ENCODE peak calls at places on chromosomes 2 and 18, in eight cellular contexts. P is adrenal gland; Y is keratinocyte; H is lung; X is body of pancreas; R is tibial nerve; Q is ovary; U is CD4-positive, CD25-positive, alpha-beta regulatory T cell. I is an unnamed sample. For H3K36me3, the result is how much of the 10 kb centered on the place peaks cover.

GRCh38 chr2:39736593-39736992 is 42.5 kb downstream of the THUMPD2 start:
- DNase-seq in P (no peak), Y (no peak), H (no peak), X (no peak), R (no peak), Q (no peak), U (no peak), I (no peak)

GRCh38 chr2:2222931-2223330 is 108.1 kb downstream of the MYT1L start:
- DNase-seq in P (no peak), Y (no peak), H (no peak), X (no peak), R (no peak), Q (no peak), U (peak), I (no peak)

GRCh38 chr18:75287006-75287405 is 76.4 kb downstream of the TSHZ1 start:
- DNase-seq in P (no peak), Y (no peak), H (no peak), X (no peak), R (no peak), Q (no peak), U (no peak), I (no peak)

GRCh38 chr2:101096619-101097142 is 54.5 kb downstream of the TBC1D8 start:
- DNase-seq in P (no peak), Y (no peak), H (no peak), X (no peak), R (no peak), Q (no peak), U (no peak), I (no peak)

GRCh38 chr18:23982154-23983071 is 32.1 kb upstream of the TTC39C start:
- DNase-seq in P (peak), Y (no peak), H (no peak), X (peak), R (no peak), Q (peak), U (no peak), I (peak)

GRCh38 chr18:24176727-24177416 is 38.0 kb downstream of the CABYR start:
- DNase-seq in P (peak), Y (peak), H (peak), X (peak), R (peak), Q (peak), U (peak), I (peak)

GRCh38 chr2:1590611-1591460 is 153.5 kb downstream of the PXDN start:
- DNase-seq in P (no peak), Y (no peak), H (no peak), X (no peak), R (no peak), Q (peak), U (no peak), I (no peak)

GRCh38 chr18:78390348-78390929 is 589.2 kb upstream of the SALL3 start:
- DNase-seq in P (no peak), Y (no peak), H (no peak), X (no peak), R (no peak), Q (no peak), U (no peak), I (no peak)

GRCh38 chr2:240523451-240524281 is 34.1 kb downstream of the ANKMY1 start:
- DNase-seq in P (no peak), Y (no peak), H (no peak), X (no peak), R (no peak), Q (no peak), U (no peak), I (no peak)

GRCh38 chr2:174145827-174146226 is 102.5 kb downstream of the OLA1 start:
- DNase-seq in P (no peak), Y (no peak), H (no peak), X (no peak), R (no peak), Q (no peak), U (peak), I (no peak)

GRCh38 chr18:49757513-49758262 is 55.6 kb downstream of the ACAA2 start:
- DNase-seq in P (no peak), Y (no peak), H (no peak), X (no peak), R (no peak), Q (no peak), U (no peak), I (peak)

GRCh38 chr2:132384491-132385186 is 32.0 kb upstream of the GPR39 start:
- DNase-seq in P (no peak), Y (no peak), H (no peak), X (no peak), R (no peak), Q (no peak), U (no peak), I (no peak)

GRCh38 chr2:9983413-9984216 is 32.1 kb downstream of the GRHL1 start:
- DNase-seq in P (no peak), Y (no peak), H (no peak), X (no peak), R (no peak), Q (no peak), U (no peak), I (no peak)

GRCh38 chr2:191521608-191522208 is 156.2 kb upstream of the NABP1 start:
- DNase-seq in P (no peak), Y (no peak), H (no peak), X (no peak), R (no peak), Q (no peak), U (peak), I (no peak)

GRCh38 chr2:65612654-65613053 is 180.3 kb upstream of the SPRED2 start:
- DNase-seq in P (no peak), Y (peak), H (no peak), X (no peak), R (no peak), Q (no peak), U (no peak), I (no peak)

GRCh38 chr2:23385351-23385747 is 370 bp downstream of the KLHL29 start:
- DNase-seq in P (peak), Y (no peak), H (no peak), X (peak), R (no peak), Q (peak), U (no peak), I (no peak)

GRCh38 chr2:219501441-219501840 is 2.8 kb downstream of the GMPPA start:
- DNase-seq in P (no peak), Y (no peak), H (no peak), X (no peak), R (no peak), Q (no peak), U (no peak), I (no peak)

GRCh38 chr2:170782673-170783072 is 12.5 kb downstream of the ERICH2 start:
- DNase-seq in P (no peak), Y (no peak), H (no peak), X (no peak), R (no peak), Q (no peak), U (no peak), I (no peak)

GRCh38 chr18:23936371-23936958 is 78.1 kb upstream of the TTC39C start:
- DNase-seq in P (no peak), Y (no peak), H (no peak), X (no peak), R (no peak), Q (no peak), U (no peak), I (no peak)

DNA sequence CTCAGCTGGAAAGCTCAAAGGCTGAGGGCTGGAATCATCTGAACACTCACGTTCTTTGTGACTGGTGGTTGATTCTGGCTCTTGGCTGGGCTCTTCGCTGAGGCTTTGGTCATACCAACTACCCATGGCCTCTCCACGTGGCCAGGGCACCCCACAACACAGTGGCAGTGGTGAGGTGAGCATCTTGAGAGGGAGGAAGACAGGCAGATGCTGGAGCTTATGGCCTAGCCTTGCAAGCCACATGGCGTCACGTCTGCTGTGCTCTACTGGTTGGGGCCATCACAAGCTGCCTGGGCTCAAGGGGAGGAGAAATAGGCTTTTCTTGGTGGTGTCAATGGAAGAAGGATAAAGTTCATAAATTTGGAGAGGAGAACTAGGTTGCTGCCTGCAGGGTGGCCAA is 19.6 kb downstream of the LPIN1 start:
- DNase-seq in P (no peak), Y (no peak), H (no peak), X (no peak), R (no peak), Q (no peak), U (no peak), I (no peak)
- H3K36me3 ChIP-seq in P (under half), Y (under half), H (under half), X (under half), R (under half), Q (under half), U (half or more), I (under half)

DNA sequence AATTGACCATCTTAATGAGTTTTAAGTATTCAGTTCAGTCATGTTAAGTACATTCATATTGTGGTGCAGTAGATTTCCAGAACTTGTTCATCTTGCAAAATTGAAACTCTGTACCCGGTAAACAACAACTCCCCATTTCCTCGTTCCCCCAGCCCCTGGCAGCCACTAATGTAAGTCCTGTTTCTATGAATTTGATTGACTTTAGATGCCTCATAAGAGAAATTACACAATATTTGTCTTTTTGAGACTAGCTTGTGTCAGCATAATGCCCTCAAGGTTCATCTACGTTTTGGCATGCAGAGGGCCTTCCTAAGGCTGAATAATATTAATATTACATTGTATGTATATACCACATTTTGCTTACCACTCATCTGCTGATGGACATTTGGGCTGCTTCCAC is 30.9 kb downstream of the METTL21A start:
- DNase-seq in P (no peak), Y (no peak), H (no peak), X (no peak), R (no peak), Q (no peak), U (peak), I (no peak)
- H3K36me3 ChIP-seq in P (under half), Y (under half), H (under half), X (under half), R (under half), Q (under half), U (half or more), I (under half)

DNA sequence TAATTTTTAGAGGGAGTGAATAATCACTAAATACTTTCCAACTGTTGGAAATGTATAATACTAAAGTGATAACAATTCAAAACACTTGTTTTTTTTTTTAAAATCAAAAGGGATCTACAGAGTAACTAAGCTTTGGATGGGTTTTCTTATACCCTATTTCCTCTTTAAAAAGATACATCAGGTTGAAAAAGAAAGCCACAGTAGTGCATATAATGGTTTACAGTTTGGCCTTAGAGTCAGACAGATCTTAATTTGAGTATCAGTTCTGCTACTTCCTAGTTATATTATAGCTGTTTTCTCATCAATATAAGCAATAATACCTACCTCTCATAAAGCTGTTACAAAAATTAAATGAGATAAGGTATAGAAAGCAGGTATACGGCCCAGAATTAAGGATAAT is 28.5 kb downstream of the PSME4 start:
- DNase-seq in P (no peak), Y (no peak), H (no peak), X (no peak), R (no peak), Q (no peak), U (no peak), I (no peak)
- H3K36me3 ChIP-seq in P (under half), Y (under half), H (under half), X (under half), R (under half), Q (under half), U (half or more), I (under half)

GRCh38 chr2:131122496-131122895 is 17.4 kb downstream of the PLEKHB2 start:
- DNase-seq in P (no peak), Y (no peak), H (no peak), X (no peak), R (no peak), Q (no peak), U (no peak), I (no peak)
- H3K36me3 ChIP-seq in P (under half), Y (under half), H (under half), X (under half), R (under half), Q (under half), U (under half), I (under half)

DNA sequence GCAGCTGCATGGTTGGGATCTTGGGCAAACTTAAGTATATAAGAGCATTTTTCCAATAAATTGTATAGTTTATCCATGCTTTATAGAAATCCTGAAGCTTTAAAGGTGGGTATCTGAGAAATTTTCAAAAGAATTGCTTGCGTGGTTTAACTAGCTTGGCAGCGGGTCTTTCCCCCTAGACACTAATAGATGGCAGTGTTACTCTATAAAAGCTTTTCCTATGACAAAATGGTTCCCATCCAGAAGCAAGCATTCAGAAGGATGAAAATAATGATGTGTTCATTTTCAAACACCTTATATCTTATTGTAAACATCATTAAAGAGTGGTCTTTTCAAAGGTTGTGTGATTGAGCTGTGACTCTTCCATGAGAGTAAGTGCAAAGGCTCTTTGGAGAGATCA is 45.9 kb downstream of the KDM3A start:
- DNase-seq in P (no peak), Y (no peak), H (no peak), X (no peak), R (no peak), Q (no peak), U (no peak), I (no peak)
- H3K36me3 ChIP-seq in P (under half), Y (half or more), H (half or more), X (under half), R (under half), Q (under half), U (half or more), I (under half)

GRCh38 chr2:233480490-233481202 is 85.9 kb downstream of the USP40 start:
- DNase-seq in P (no peak), Y (no peak), H (peak), X (no peak), R (no peak), Q (no peak), U (no peak), I (no peak)
- H3K36me3 ChIP-seq in P (under half), Y (under half), H (under half), X (under half), R (under half), Q (under half), U (under half), I (under half)

I was measured in colonic mucosa.